ENCODE peak calls at places on chromosome 22, in nine cellular contexts. L is heart left ventricle, G is SJSA1, W is colonic mucosa, J is lower lobe of right lung, P is mesenchymal stem cell, N is thoracic aorta, S is coronary artery, K is gastrocnemius medialis. O is an unnamed sample.

GRCh38 chr22:22942511-22943329 is 55.1 kb downstream of the IGLL5 start:
- DNase-seq in L (peak), G (peak), W (peak), J (peak), P (peak), N (no peak), S (peak), K (no peak), O (peak)

GRCh38 chr22:24423519-24424000 is 3.8 kb upstream of the ADORA2A start:
- DNase-seq in L (peak), G (peak), W (peak), J (peak), P (no peak), N (no peak), S (no peak), K (no peak), O (peak)

GRCh38 chr22:28021116-28021997 is 102.3 kb upstream of the PITPNB start:
- DNase-seq in L (no peak), G (no peak), W (peak), J (no peak), P (no peak), N (no peak), S (no peak), K (no peak), O (no peak)

GRCh38 chr22:21917206-21917958 is 35.3 kb downstream of the PPM1F start:
- DNase-seq in L (no peak), G (no peak), W (no peak), J (peak), P (no peak), N (no peak), S (no peak), K (no peak), O (no peak)

GRCh38 chr22:23385301-23386244 is 194.5 kb downstream of the IGLL1 start:
- DNase-seq in L (peak), G (peak), W (peak), J (peak), P (peak), N (peak), S (peak), K (peak), O (peak)

GRCh38 chr22:26636296-26636695 is 14.5 kb downstream of the CRYBA4 start:
- DNase-seq in L (no peak), G (no peak), W (no peak), J (no peak), P (no peak), N (no peak), S (no peak), K (no peak), O (no peak)

GRCh38 chr22:26781591-26781990 is 124.2 kb downstream of the MIAT start:
- DNase-seq in L (no peak), G (no peak), W (no peak), J (no peak), P (no peak), N (no peak), S (no peak), K (no peak), O (no peak)

GRCh38 chr22:26429458-26430238 is 588 bp downstream of the ASPHD2 start:
- DNase-seq in L (no peak), G (no peak), W (no peak), J (no peak), P (no peak), N (no peak), S (no peak), K (no peak), O (peak)

GRCh38 chr22:25334091-25334490 is 114.7 kb downstream of the CRYBB2 start:
- DNase-seq in L (peak), G (no peak), W (peak), J (no peak), P (no peak), N (no peak), S (no peak), K (peak), O (peak)

GRCh38 chr22:24703101-24703500 is 71.4 kb downstream of the PIWIL3 start:
- DNase-seq in L (peak), G (no peak), W (peak), J (no peak), P (no peak), N (no peak), S (no peak), K (no peak), O (no peak)

GRCh38 chr22:37122598-37123180 is 13.2 kb upstream of the TMPRSS6 start:
- DNase-seq in L (no peak), G (no peak), W (no peak), J (no peak), P (no peak), N (no peak), S (no peak), K (no peak), O (no peak)

GRCh38 chr22:50436841-50437341 is 37.9 kb downstream of the SBF1 start:
- DNase-seq in L (peak), G (no peak), W (no peak), J (peak), P (no peak), N (no peak), S (no peak), K (no peak), O (no peak)

GRCh38 chr22:20965888-20966855 is 883 bp upstream of the AIFM3 start:
- DNase-seq in L (peak), G (no peak), W (peak), J (no peak), P (no peak), N (no peak), S (no peak), K (no peak), O (no peak)

GRCh38 chr22:38211556-38211955 is 9.8 kb downstream of the MAFF start:
- DNase-seq in L (no peak), G (no peak), W (no peak), J (no peak), P (peak), N (no peak), S (no peak), K (no peak), O (no peak)

GRCh38 chr22:35580351-35581022 is 36.6 kb downstream of the MB start:
- DNase-seq in L (peak), G (no peak), W (no peak), J (no peak), P (no peak), N (no peak), S (no peak), K (no peak), O (no peak)

GRCh38 chr22:27372969-27373670 is 428.4 kb downstream of the MN1 start:
- DNase-seq in L (no peak), G (peak), W (peak), J (peak), P (peak), N (no peak), S (no peak), K (no peak), O (no peak)

GRCh38 chr22:22210375-22210774 is 34.2 kb upstream of the VPREB1 start:
- DNase-seq in L (no peak), G (no peak), W (no peak), J (no peak), P (no peak), N (no peak), S (no peak), K (no peak), O (no peak)

GRCh38 chr22:23743303-23743705 is 7.6 kb downstream of the ZNF70 start:
- DNase-seq in L (no peak), G (no peak), W (no peak), J (no peak), P (no peak), N (no peak), S (no peak), K (peak), O (peak)

GRCh38 chr22:36741204-36741793 is 34.6 kb downstream of the IFT27 start:
- DNase-seq in L (no peak), G (no peak), W (no peak), J (no peak), P (peak), N (no peak), S (peak), K (no peak), O (peak)

GRCh38 chr22:23180893-23181762 is 819 bp downstream of the BCR start:
- DNase-seq in L (peak), G (no peak), W (no peak), J (peak), P (no peak), N (no peak), S (no peak), K (no peak), O (no peak)

GRCh38 chr22:17880468-17880867 is 106.2 kb upstream of the BID start:
- DNase-seq in L (no peak), G (no peak), W (no peak), J (no peak), P (no peak), N (no peak), S (no peak), K (no peak), O (no peak)

GRCh38 chr22:46866591-46866990 is 104.1 kb downstream of the TBC1D22A start:
- DNase-seq in L (no peak), G (peak), W (no peak), J (no peak), P (peak), N (no peak), S (no peak), K (no peak), O (no peak)

GRCh38 chr22:27809226-27809625 is 7.7 kb upstream of the MN1 start:
- DNase-seq in L (no peak), G (no peak), W (no peak), J (no peak), P (no peak), N (no peak), S (no peak), K (no peak), O (no peak)

GRCh38 chr22:49031746-49032330 is 795.8 kb downstream of the BRD1 start:
- DNase-seq in L (no peak), G (no peak), W (no peak), J (no peak), P (no peak), N (no peak), S (no peak), K (no peak), O (no peak)

GRCh38 chr22:39207141-39208012 is 37.4 kb downstream of the PDGFB start:
- DNase-seq in L (no peak), G (no peak), W (no peak), J (peak), P (no peak), N (no peak), S (peak), K (no peak), O (no peak)

GRCh38 chr22:27988704-27989103 is 69.6 kb upstream of the PITPNB start:
- DNase-seq in L (no peak), G (no peak), W (no peak), J (no peak), P (no peak), N (no peak), S (peak), K (no peak), O (no peak)

GRCh38 chr22:32183625-32184024 is 21.2 kb downstream of the RFPL2 start:
- DNase-seq in L (no peak), G (no peak), W (no peak), J (no peak), P (no peak), N (no peak), S (no peak), K (no peak), O (no peak)

GRCh38 chr22:26663374-26663923 is 6.1 kb downstream of the MIAT start:
- DNase-seq in L (no peak), G (no peak), W (no peak), J (no peak), P (no peak), N (no peak), S (no peak), K (no peak), O (peak)

GRCh38 chr22:28607710-28608109 is 71.9 kb downstream of the TTC28 start:
- DNase-seq in L (no peak), G (no peak), W (no peak), J (no peak), P (peak), N (no peak), S (no peak), K (no peak), O (no peak)

GRCh38 chr22:39519681-39520053 is 695 bp upstream of the ATF4 start:
- DNase-seq in L (no peak), G (no peak), W (peak), J (no peak), P (peak), N (no peak), S (no peak), K (peak), O (peak)

GRCh38 chr22:24051568-24051967 is 40.5 kb downstream of the CABIN1 start:
- DNase-seq in L (no peak), G (no peak), W (no peak), J (no peak), P (no peak), N (peak), S (peak), K (no peak), O (no peak)

DNA sequence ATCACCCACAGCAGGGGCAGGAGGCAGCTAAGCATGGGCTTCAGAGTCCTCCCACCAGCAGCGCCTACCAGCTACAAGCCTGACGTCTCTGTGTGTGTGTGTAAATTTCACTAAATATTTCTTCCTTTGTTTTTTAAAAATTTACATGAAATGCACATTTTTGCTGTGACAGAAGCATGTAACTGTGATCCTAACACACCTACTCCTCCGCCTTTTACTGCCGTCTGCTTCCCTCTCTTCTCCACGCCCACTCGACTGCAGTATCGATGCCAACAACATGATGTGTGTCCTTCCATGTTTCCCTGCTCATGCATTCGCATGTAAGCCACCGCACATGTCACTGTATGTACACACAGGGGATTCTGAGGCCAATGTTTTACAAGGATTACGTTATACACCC is 29.5 kb upstream of the PACSIN2 start:
- DNase-seq in L (no peak), G (no peak), W (no peak), J (no peak), P (no peak), N (no peak), S (no peak), K (no peak), O (no peak)
- H3K27ac ChIP-seq in L (no peak), G (no peak), W (no peak), J (no peak), P (no peak), N (no peak), S (no peak), K (no peak), O (no peak)

DNA sequence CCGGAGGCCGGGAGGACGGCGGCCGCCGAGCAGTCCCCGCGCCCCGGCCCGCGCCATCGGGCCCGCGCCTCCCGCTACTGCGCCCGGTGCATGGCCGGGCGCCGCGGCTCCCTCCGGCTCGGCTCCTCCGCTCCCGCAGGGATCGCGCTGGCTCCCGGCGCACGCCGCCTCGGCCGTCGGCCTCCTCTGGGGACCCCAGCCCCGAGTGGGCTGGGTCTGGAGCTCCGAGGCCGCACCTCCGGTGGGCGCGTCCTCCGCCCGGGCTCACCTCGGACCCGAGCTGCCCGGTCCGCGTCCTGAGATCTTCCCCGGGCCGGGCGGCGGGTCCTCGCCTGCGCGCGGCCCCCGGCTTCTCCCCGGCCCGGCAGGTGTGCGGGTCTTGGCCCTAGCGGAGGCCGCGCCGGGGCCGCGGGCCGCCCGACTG is 251 bp downstream of the SHISA8 start:
- DNase-seq in L (no peak), G (no peak), W (no peak), J (no peak), P (no peak), N (no peak), S (no peak), K (no peak), O (no peak)
- H3K4me3 ChIP-seq in L (peak), G (no peak), W (peak), J (peak), P (no peak), N (peak), S (peak), K (no peak), O (peak)

DNA sequence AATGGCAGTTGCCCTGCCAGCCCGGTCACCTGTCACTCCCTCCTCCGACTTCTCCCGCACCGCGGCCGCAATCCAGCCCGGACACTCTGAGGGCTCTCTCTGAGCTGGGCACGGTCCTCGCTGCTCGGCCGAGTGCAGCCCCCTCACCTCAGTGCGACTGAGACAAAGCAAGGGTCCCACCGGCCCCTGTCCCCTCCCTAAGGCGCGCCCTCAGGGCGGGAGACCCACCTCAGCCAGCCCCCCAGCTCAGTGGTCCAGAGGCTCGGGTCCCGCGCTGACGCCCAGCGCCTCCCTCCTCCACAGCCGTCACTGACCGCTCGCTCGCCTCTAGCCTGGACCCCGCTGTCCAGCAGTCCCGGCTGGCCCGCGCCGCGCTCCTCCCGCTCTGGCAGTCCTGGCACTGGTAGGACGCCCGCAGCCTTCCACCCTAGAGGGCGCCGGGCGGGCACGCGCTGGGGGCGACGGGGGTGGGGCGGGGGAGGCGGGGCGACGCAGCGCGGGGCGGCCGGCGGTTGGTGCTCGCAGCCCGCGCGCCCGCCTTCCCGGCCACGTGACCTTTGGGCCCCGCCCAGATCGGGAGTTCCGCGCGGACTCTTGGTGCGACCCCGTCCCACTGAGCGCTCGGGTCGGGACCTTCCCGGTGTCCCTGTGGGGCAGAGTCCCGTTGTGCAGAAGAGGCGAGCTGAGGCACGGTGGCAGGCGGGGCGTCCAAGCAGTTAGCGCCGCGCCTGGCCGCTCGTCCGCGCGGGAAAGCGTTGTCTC is 7.9 kb upstream of the L3MBTL2 start:
- DNase-seq in L (peak), G (peak), W (peak), J (peak), P (peak), N (peak), S (peak), K (peak), O (peak)
- H3K27ac ChIP-seq in L (peak), G (no peak), W (peak), J (peak), P (no peak), N (no peak), S (no peak), K (peak), O (no peak)

GRCh38 chr22:45006873-45007246 is 2.9 kb downstream of the PHF21B start:
- DNase-seq in L (no peak), G (no peak), W (no peak), J (no peak), P (no peak), N (no peak), S (no peak), K (no peak), O (peak)
- H3K4me3 ChIP-seq in L (peak), G (no peak), W (no peak), J (peak), P (no peak), N (peak), S (peak), K (peak), O (no peak)

GRCh38 chr22:30380011-30380410 is 7.2 kb downstream of the RNF215 start:
- DNase-seq in L (no peak), G (no peak), W (no peak), J (no peak), P (no peak), N (no peak), S (no peak), K (no peak), O (no peak)
- H3K27ac ChIP-seq in L (no peak), G (no peak), W (no peak), J (no peak), P (no peak), N (no peak), S (no peak), K (no peak), O (no peak)

DNA sequence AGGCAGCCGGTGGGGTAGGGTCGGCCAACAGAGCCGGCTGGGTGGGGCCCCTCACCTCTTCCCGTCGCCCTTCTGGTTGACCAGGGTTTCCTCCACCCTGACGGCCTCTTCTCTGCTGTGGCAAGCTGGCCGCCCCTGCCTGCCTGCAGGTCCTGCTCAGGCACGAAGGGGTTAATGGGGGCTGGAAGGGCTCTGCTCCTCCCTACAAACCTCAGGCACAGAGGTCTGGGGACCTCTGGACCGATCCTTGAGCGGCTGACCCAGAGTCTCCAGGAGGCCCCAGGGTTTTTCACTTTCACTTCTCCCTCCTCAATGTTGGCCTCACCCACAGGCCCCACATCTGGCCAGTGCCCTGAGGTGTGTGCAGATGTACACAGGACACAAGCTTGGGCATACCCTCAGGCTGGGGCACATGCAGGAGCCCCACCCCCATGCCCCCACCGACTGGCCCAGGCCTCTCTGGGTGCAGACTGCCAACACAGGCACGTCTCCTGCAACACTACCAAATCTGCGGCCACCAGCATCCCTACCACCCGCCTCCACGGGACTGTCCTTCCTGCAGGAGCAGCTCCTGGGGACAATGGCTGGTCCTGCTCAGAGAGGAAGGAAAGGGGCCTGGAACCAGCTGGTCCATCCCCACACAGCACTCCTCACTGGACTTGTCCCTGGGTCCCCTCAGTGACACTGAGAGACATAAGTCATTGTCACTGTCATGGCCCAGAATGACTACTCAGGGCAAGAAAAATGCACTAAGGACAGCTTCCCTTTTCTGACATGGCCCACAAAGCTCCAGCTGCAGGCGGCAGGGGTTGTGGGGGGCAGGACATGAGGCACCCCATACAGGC is 3.2 kb upstream of the TBX1 start:
- DNase-seq in L (no peak), G (no peak), W (no peak), J (no peak), P (peak), N (no peak), S (no peak), K (no peak), O (peak)
- H3K4me3 ChIP-seq in L (no peak), G (no peak), W (peak), J (peak), P (no peak), N (peak), S (peak), K (peak), O (no peak)

GRCh38 chr22:44357296-44357961 is 44.7 kb upstream of the SHISAL1 start:
- DNase-seq in L (no peak), G (no peak), W (no peak), J (peak), P (no peak), N (no peak), S (peak), K (no peak), O (no peak)
- H3K27ac ChIP-seq in L (no peak), G (no peak), W (no peak), J (no peak), P (no peak), N (no peak), S (no peak), K (no peak), O (no peak)

GRCh38 chr22:19940536-19941364 is 822 bp upstream of the COMT start:
- DNase-seq in L (no peak), G (peak), W (no peak), J (peak), P (no peak), N (no peak), S (no peak), K (no peak), O (peak)
- H3K4me3 ChIP-seq in L (peak), G (peak), W (peak), J (peak), P (peak), N (peak), S (peak), K (peak), O (peak)

DNA sequence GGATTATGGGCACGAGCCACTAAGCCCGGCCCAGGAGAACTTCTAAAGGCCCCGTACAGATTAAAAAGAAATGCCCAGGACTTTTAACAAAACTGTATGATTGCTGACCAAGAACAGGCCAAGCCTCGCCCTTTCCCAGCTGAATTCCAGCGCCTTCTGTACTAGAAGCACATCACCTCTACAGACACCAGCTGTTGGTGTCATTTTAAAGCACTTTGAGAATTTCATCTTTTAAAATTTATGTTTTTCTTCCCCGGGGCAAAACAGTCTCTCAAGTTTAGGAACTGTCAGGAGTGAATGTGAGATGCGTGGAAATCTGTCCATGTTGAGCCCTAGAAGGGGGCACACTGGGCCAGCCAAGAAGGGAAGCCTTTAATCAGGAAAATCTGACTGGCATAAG is 362.4 kb downstream of the LARGE1 start:
- DNase-seq in L (no peak), G (no peak), W (no peak), J (no peak), P (no peak), N (no peak), S (no peak), K (no peak), O (peak)
- H3K27ac ChIP-seq in L (no peak), G (no peak), W (no peak), J (no peak), P (no peak), N (no peak), S (no peak), K (no peak), O (no peak)